ENCODE peak calls at places on chromosomes 1 and 21, in six cellular contexts. K, M, S, P, E and G are unnamed samples.
A peak's percentile ranks its signal among the peaks of the same experiment; 100 is the strongest.

GRCh38 chr1:200075938-200076546 is 48.5 kb downstream of the NR5A2 start:
- DNase-seq in M (peak; percentile 76), S (peak; percentile 42), K (no peak), P (no peak), E (no peak), G (no peak)

GRCh38 chr1:7549277-7549676 is 221.8 kb upstream of the VAMP3 start:
- DNase-seq in K (no peak), M (peak; percentile 92), S (no peak), P (no peak), E (no peak), G (no peak)

GRCh38 chr1:17569200-17570139 is 30.0 kb downstream of the ARHGEF10L start:
- DNase-seq in P (peak; percentile 91), M (no peak), E (peak; percentile 87), S (peak; percentile 88), K (no peak), G (peak; percentile 55)

GRCh38 chr1:193774536-193775323 is 588.3 kb upstream of the B3GALT2 start:
- DNase-seq in E (no peak), M (no peak), P (no peak), S (no peak), K (no peak), G (no peak)

GRCh38 chr1:167489581-167490340 is 28.6 kb downstream of the CD247 start:
- DNase-seq in S (no peak), E (no peak), M (no peak), P (no peak), K (no peak), G (no peak)

GRCh38 chr21:45481566-45481965 is 60.7 kb downstream of the SLC19A1 start:
- DNase-seq in E (peak; percentile 50), P (no peak), M (no peak), S (no peak), K (no peak), G (no peak)

GRCh38 chr1:155982106-155982505 is 3.8 kb upstream of the ARHGEF2 start:
- DNase-seq in E (no peak), S (no peak), M (no peak), P (no peak), K (no peak), G (no peak)

GRCh38 chr1:113966013-113966412 is 13.3 kb upstream of the OLFML3 start:
- DNase-seq in K (no peak), E (no peak), M (no peak), S (no peak), P (no peak), G (no peak)

GRCh38 chr21:45938811-45939520 is 42.6 kb upstream of the COL6A1 start:
- DNase-seq in K (no peak), S (no peak), P (no peak), E (peak; percentile 79), M (no peak), G (no peak)

GRCh38 chr1:206456577-206457375 is 13.5 kb upstream of the IKBKE start:
- DNase-seq in M (peak; percentile 79), K (no peak), E (peak; percentile 45), S (no peak), P (no peak), G (no peak)

GRCh38 chr1:19028546-19029129 is 72.2 kb upstream of the IFFO2 start:
- DNase-seq in S (no peak), P (no peak), M (no peak), E (no peak), K (no peak), G (no peak)

GRCh38 chr1:33117440-33118085 is 36.6 kb downstream of the AZIN2 start:
- DNase-seq in K (no peak), M (no peak), S (no peak), P (no peak), E (peak; percentile 46), G (no peak)

GRCh38 chr1:194076646-194077045 is 890.2 kb upstream of the B3GALT2 start:
- DNase-seq in E (no peak), P (no peak), K (no peak), S (no peak), M (no peak), G (no peak)

GRCh38 chr1:189616893-189617292 is 860.8 kb downstream of the BRINP3 start:
- DNase-seq in P (no peak), S (peak; percentile 3), M (peak; percentile 75), K (no peak), E (no peak), G (peak; percentile 4)